ENCODE peak calls at places on chromosomes 11 and 22, in ten cellular contexts. J is activated T-cell treated with anti-CD3 and anti-CD28 coated beads for 1 hour; S is NCI-H1417; K is H9; G is GM23338; Y is coronary artery; N is SHP77; I is posterior vena cava; X is upper lobe of right lung; B is activated naive CD8-positive, alpha-beta T cell treated with anti-CD3 and anti-CD28 coated beads, Interleukin-2, amount 50 U/mL, for 24 hours. P is an unnamed sample.

GRCh38 chr22:36465232-36466021 is 16.0 kb downstream of the TXN2 start:
- DNase-seq in J (no peak), S (no peak), K (no peak), G (no peak), Y (peak), N (no peak), I (peak), X (peak), B (no peak), P (peak)

GRCh38 chr11:8442301-8442700 is 151.7 kb downstream of the STK33 start:
- DNase-seq in J (no peak), S (no peak), K (peak), G (peak), Y (no peak), N (no peak), I (no peak), X (no peak), B (no peak), P (no peak)

GRCh38 chr22:23161029-23161428 is 15.8 kb downstream of the RAB36 start:
- DNase-seq in J (no peak), S (no peak), K (no peak), G (no peak), Y (no peak), N (no peak), I (no peak), X (no peak), B (no peak), P (no peak)

GRCh38 chr11:112852141-112852853 is 108.9 kb upstream of the NCAM1 start:
- DNase-seq in J (no peak), S (no peak), K (no peak), G (no peak), Y (no peak), N (no peak), I (no peak), X (no peak), B (no peak), P (no peak)

GRCh38 chr11:26946209-26946828 is 47.6 kb upstream of the FIBIN start:
- DNase-seq in J (no peak), S (no peak), K (no peak), G (no peak), Y (no peak), N (no peak), I (no peak), X (no peak), B (no peak), P (no peak)

GRCh38 chr11:127825185-127825584 is 762.2 kb downstream of the ETS1 start:
- DNase-seq in J (no peak), S (no peak), K (no peak), G (no peak), Y (no peak), N (no peak), I (no peak), X (no peak), B (no peak), P (no peak)

GRCh38 chr22:28019881-28020861 is 101.1 kb upstream of the PITPNB start:
- DNase-seq in J (peak), S (peak), K (peak), G (peak), Y (no peak), N (peak), I (peak), X (peak), B (peak), P (peak)

GRCh38 chr11:2325719-2326118 is 23.9 kb downstream of the TSPAN32 start:
- DNase-seq in J (no peak), S (no peak), K (no peak), G (no peak), Y (no peak), N (no peak), I (no peak), X (peak), B (no peak), P (peak)

GRCh38 chr11:35662649-35663407 is at the start of gene TRIM44:
- DNase-seq in J (peak), S (peak), K (peak), G (peak), Y (peak), N (peak), I (peak), X (peak), B (peak), P (peak)

GRCh38 chr22:41197808-41198585 is 7.1 kb upstream of the L3MBTL2 start:
- DNase-seq in J (peak), S (no peak), K (no peak), G (peak), Y (no peak), N (no peak), I (peak), X (peak), B (peak), P (no peak)

GRCh38 chr22:24554316-24555159 is at the start of gene GUCD1:
- DNase-seq in J (peak), S (no peak), K (peak), G (peak), Y (no peak), N (no peak), I (no peak), X (no peak), B (peak), P (no peak)

GRCh38 chr22:26906464-26906863 is 249.1 kb downstream of the MIAT start:
- DNase-seq in J (no peak), S (peak), K (no peak), G (no peak), Y (no peak), N (peak), I (no peak), X (no peak), B (no peak), P (no peak)

GRCh38 chr11:113668255-113668654 is 37.9 kb downstream of the TMPRSS5 start:
- DNase-seq in J (no peak), S (no peak), K (no peak), G (no peak), Y (no peak), N (no peak), I (no peak), X (no peak), B (no peak), P (no peak)

GRCh38 chr11:105861225-105861624 is 160.8 kb downstream of the MSANTD4 start:
- DNase-seq in J (no peak), S (no peak), K (no peak), G (peak), Y (no peak), N (no peak), I (no peak), X (no peak), B (no peak), P (no peak)

GRCh38 chr22:50691521-50691920 is 18.9 kb downstream of the SHANK3 start:
- DNase-seq in J (no peak), S (peak), K (peak), G (peak), Y (no peak), N (peak), I (no peak), X (no peak), B (peak), P (no peak)

GRCh38 chr11:59216654-59217640 is 4.2 kb upstream of the MPEG1 start:
- DNase-seq in J (no peak), S (no peak), K (no peak), G (no peak), Y (no peak), N (no peak), I (no peak), X (no peak), B (no peak), P (no peak)

GRCh38 chr11:14118047-14118446 is 155.5 kb downstream of the SPON1 start:
- DNase-seq in J (no peak), S (peak), K (no peak), G (no peak), Y (no peak), N (no peak), I (no peak), X (no peak), B (no peak), P (no peak)

GRCh38 chr11:96055706-96056387 is 131.9 kb upstream of the MTMR2 start:
- DNase-seq in J (no peak), S (no peak), K (no peak), G (no peak), Y (no peak), N (no peak), I (no peak), X (no peak), B (no peak), P (no peak)

GRCh38 chr11:65573391-65574146 is 1.2 kb downstream of the FAM89B start:
- DNase-seq in J (no peak), S (no peak), K (no peak), G (no peak), Y (no peak), N (no peak), I (no peak), X (no peak), B (no peak), P (no peak)

GRCh38 chr11:123260511-123261211 is 65.6 kb upstream of the CLMP start:
- DNase-seq in J (no peak), S (no peak), K (no peak), G (no peak), Y (no peak), N (no peak), I (no peak), X (no peak), B (no peak), P (no peak)

GRCh38 chr11:32006799-32007388 is 84.0 kb upstream of the RCN1 start:
- DNase-seq in J (no peak), S (peak), K (peak), G (peak), Y (no peak), N (peak), I (no peak), X (no peak), B (no peak), P (no peak)

GRCh38 chr11:72553748-72554147 is 119.4 kb upstream of the CLPB start:
- DNase-seq in J (no peak), S (no peak), K (peak), G (peak), Y (no peak), N (no peak), I (no peak), X (peak), B (peak), P (no peak)

GRCh38 chr11:2582436-2582931 is 117.3 kb downstream of the KCNQ1OT1 start:
- DNase-seq in J (no peak), S (no peak), K (peak), G (no peak), Y (no peak), N (no peak), I (peak), X (peak), B (no peak), P (peak)